ENCODE peak calls at places on chromosome 13, in nine cellular contexts. One of them, this sample, is unnamed.

GRCh38 chr13:31920301-31920818 is 111.2 kb upstream of the FRY start:
- DNase-seq in thyroid gland: no peak
- DNase-seq in uterus: no peak
- DNase-seq in adipocyte: no peak
- DNase-seq in left ventricle myocardium inferior: no peak
- DNase-seq in fibroblast of lung: no peak
- DNase-seq in BE2C: no peak
- DNase-seq in naive thymus-derived CD4-positive, alpha-beta T cell: no peak
- DNase-seq in heart right ventricle: no peak
- DNase-seq in this sample: no peak

GRCh38 chr13:91133941-91134772 is 213.3 kb upstream of the MIR17HG start:
- DNase-seq in thyroid gland: peak; percentile 50
- DNase-seq in uterus: no peak
- DNase-seq in adipocyte: peak; percentile 52
- DNase-seq in left ventricle myocardium inferior: no peak
- DNase-seq in fibroblast of lung: peak; percentile 60
- DNase-seq in BE2C: peak; percentile 55
- DNase-seq in naive thymus-derived CD4-positive, alpha-beta T cell: peak; percentile 21
- DNase-seq in heart right ventricle: no peak
- DNase-seq in this sample: peak; percentile 63

GRCh38 chr13:95677564-95678386 is 836 bp downstream of the DNAJC3 start:
- DNase-seq in thyroid gland: peak; percentile 10
- DNase-seq in uterus: no peak
- DNase-seq in adipocyte: peak; percentile 66
- DNase-seq in left ventricle myocardium inferior: no peak
- DNase-seq in fibroblast of lung: peak; percentile 39
- DNase-seq in BE2C: no peak
- DNase-seq in naive thymus-derived CD4-positive, alpha-beta T cell: peak; percentile 18
- DNase-seq in heart right ventricle: no peak
- DNase-seq in this sample: no peak

GRCh38 chr13:32314968-32315254 is 252 bp downstream of the ZAR1L start:
- DNase-seq in thyroid gland: peak; percentile 27
- DNase-seq in uterus: no peak
- DNase-seq in adipocyte: peak; percentile 64
- DNase-seq in left ventricle myocardium inferior: no peak
- DNase-seq in fibroblast of lung: peak; percentile 67
- DNase-seq in BE2C: peak; percentile 17
- DNase-seq in naive thymus-derived CD4-positive, alpha-beta T cell: peak; percentile 68
- DNase-seq in heart right ventricle: no peak
- DNase-seq in this sample: peak; percentile 64

GRCh38 chr13:95627590-95627989 is 16.9 kb downstream of the DZIP1 start:
- DNase-seq in thyroid gland: no peak
- DNase-seq in uterus: no peak
- DNase-seq in adipocyte: peak; percentile 73
- DNase-seq in left ventricle myocardium inferior: no peak
- DNase-seq in fibroblast of lung: peak; percentile 59
- DNase-seq in BE2C: no peak
- DNase-seq in naive thymus-derived CD4-positive, alpha-beta T cell: no peak
- DNase-seq in heart right ventricle: no peak
- DNase-seq in this sample: no peak

GRCh38 chr13:54733639-54734038 is 1705.0 kb downstream of the OLFM4 start:
- DNase-seq in thyroid gland: no peak
- DNase-seq in uterus: no peak
- DNase-seq in adipocyte: no peak
- DNase-seq in left ventricle myocardium inferior: no peak
- DNase-seq in fibroblast of lung: no peak
- DNase-seq in BE2C: no peak
- DNase-seq in naive thymus-derived CD4-positive, alpha-beta T cell: no peak
- DNase-seq in heart right ventricle: no peak
- DNase-seq in this sample: no peak

GRCh38 chr13:95254341-95254740 is 46.9 kb downstream of the ABCC4 start:
- DNase-seq in thyroid gland: no peak
- DNase-seq in uterus: no peak
- DNase-seq in adipocyte: peak; percentile 34
- DNase-seq in left ventricle myocardium inferior: no peak
- DNase-seq in fibroblast of lung: peak; percentile 69
- DNase-seq in BE2C: no peak
- DNase-seq in naive thymus-derived CD4-positive, alpha-beta T cell: no peak
- DNase-seq in heart right ventricle: no peak
- DNase-seq in this sample: no peak

GRCh38 chr13:100547805-100548204 is 40.8 kb downstream of the GGACT start:
- DNase-seq in thyroid gland: peak; percentile 71
- DNase-seq in uterus: no peak
- DNase-seq in adipocyte: peak; percentile 70
- DNase-seq in left ventricle myocardium inferior: no peak
- DNase-seq in fibroblast of lung: no peak
- DNase-seq in BE2C: peak; percentile 30
- DNase-seq in naive thymus-derived CD4-positive, alpha-beta T cell: no peak
- DNase-seq in heart right ventricle: no peak
- DNase-seq in this sample: peak; percentile 48

GRCh38 chr13:41614671-41615519 is 157.5 kb downstream of the RGCC start:
- DNase-seq in thyroid gland: no peak
- DNase-seq in uterus: peak; percentile 57
- DNase-seq in adipocyte: no peak
- DNase-seq in left ventricle myocardium inferior: no peak
- DNase-seq in fibroblast of lung: peak; percentile 52
- DNase-seq in BE2C: no peak
- DNase-seq in naive thymus-derived CD4-positive, alpha-beta T cell: no peak
- DNase-seq in heart right ventricle: no peak
- DNase-seq in this sample: no peak

GRCh38 chr13:20337894-20338551 is 105.9 kb upstream of the GJB6 start:
- DNase-seq in thyroid gland: no peak
- DNase-seq in uterus: no peak
- DNase-seq in adipocyte: no peak
- DNase-seq in left ventricle myocardium inferior: no peak
- DNase-seq in fibroblast of lung: no peak
- DNase-seq in BE2C: no peak
- DNase-seq in naive thymus-derived CD4-positive, alpha-beta T cell: no peak
- DNase-seq in heart right ventricle: no peak
- DNase-seq in this sample: no peak

GRCh38 chr13:70613295-70613694 is 505.0 kb upstream of the KLHL1 start:
- DNase-seq in thyroid gland: no peak
- DNase-seq in uterus: no peak
- DNase-seq in adipocyte: peak; percentile 30
- DNase-seq in left ventricle myocardium inferior: no peak
- DNase-seq in fibroblast of lung: no peak
- DNase-seq in BE2C: no peak
- DNase-seq in naive thymus-derived CD4-positive, alpha-beta T cell: no peak
- DNase-seq in heart right ventricle: no peak
- DNase-seq in this sample: no peak

GRCh38 chr13:44474122-44474910 is 100.7 kb downstream of the SERP2 start:
- DNase-seq in thyroid gland: no peak
- DNase-seq in uterus: no peak
- DNase-seq in adipocyte: peak; percentile 47
- DNase-seq in left ventricle myocardium inferior: no peak
- DNase-seq in fibroblast of lung: peak; percentile 29
- DNase-seq in BE2C: no peak
- DNase-seq in naive thymus-derived CD4-positive, alpha-beta T cell: no peak
- DNase-seq in heart right ventricle: no peak
- DNase-seq in this sample: peak; percentile 60

GRCh38 chr13:111972261-111972780 is 94.6 kb upstream of the SOX1 start:
- DNase-seq in thyroid gland: no peak
- DNase-seq in uterus: no peak
- DNase-seq in adipocyte: no peak
- DNase-seq in left ventricle myocardium inferior: no peak
- DNase-seq in fibroblast of lung: no peak
- DNase-seq in BE2C: no peak
- DNase-seq in naive thymus-derived CD4-positive, alpha-beta T cell: no peak
- DNase-seq in heart right ventricle: no peak
- DNase-seq in this sample: no peak

GRCh38 chr13:35474551-35474950 is 1.9 kb downstream of the MAB21L1 start:
- DNase-seq in thyroid gland: no peak
- DNase-seq in uterus: no peak
- DNase-seq in adipocyte: peak; percentile 32
- DNase-seq in left ventricle myocardium inferior: no peak
- DNase-seq in fibroblast of lung: no peak
- DNase-seq in BE2C: no peak
- DNase-seq in naive thymus-derived CD4-positive, alpha-beta T cell: no peak
- DNase-seq in heart right ventricle: no peak
- DNase-seq in this sample: no peak

GRCh38 chr13:40402931-40403412 is 263.5 kb downstream of the FOXO1 start:
- DNase-seq in thyroid gland: no peak
- DNase-seq in uterus: peak; percentile 52
- DNase-seq in adipocyte: peak; percentile 37
- DNase-seq in left ventricle myocardium inferior: no peak
- DNase-seq in fibroblast of lung: peak; percentile 90
- DNase-seq in BE2C: no peak
- DNase-seq in naive thymus-derived CD4-positive, alpha-beta T cell: no peak
- DNase-seq in heart right ventricle: no peak
- DNase-seq in this sample: no peak

GRCh38 chr13:23741879-23742510 is 147.2 kb downstream of the MIPEP start:
- DNase-seq in thyroid gland: no peak
- DNase-seq in uterus: no peak
- DNase-seq in adipocyte: no peak
- DNase-seq in left ventricle myocardium inferior: no peak
- DNase-seq in fibroblast of lung: no peak
- DNase-seq in BE2C: peak; percentile 44
- DNase-seq in naive thymus-derived CD4-positive, alpha-beta T cell: no peak
- DNase-seq in heart right ventricle: no peak
- DNase-seq in this sample: no peak

GRCh38 chr13:30735025-30735967 is at the start of gene ALOX5AP:
- DNase-seq in thyroid gland: no peak
- DNase-seq in uterus: no peak
- DNase-seq in adipocyte: no peak
- DNase-seq in left ventricle myocardium inferior: no peak
- DNase-seq in fibroblast of lung: no peak
- DNase-seq in BE2C: no peak
- DNase-seq in naive thymus-derived CD4-positive, alpha-beta T cell: peak; percentile 51
- DNase-seq in heart right ventricle: no peak
- DNase-seq in this sample: no peak

GRCh38 chr13:96525715-96526114 is 435.8 kb downstream of the HS6ST3 start:
- DNase-seq in thyroid gland: no peak
- DNase-seq in uterus: no peak
- DNase-seq in adipocyte: no peak
- DNase-seq in left ventricle myocardium inferior: no peak
- DNase-seq in fibroblast of lung: no peak
- DNase-seq in BE2C: no peak
- DNase-seq in naive thymus-derived CD4-positive, alpha-beta T cell: no peak
- DNase-seq in heart right ventricle: no peak
- DNase-seq in this sample: no peak

GRCh38 chr13:26956532-26957142 is 196.1 kb upstream of the GPR12 start:
- DNase-seq in thyroid gland: no peak
- DNase-seq in uterus: no peak
- DNase-seq in adipocyte: no peak
- DNase-seq in left ventricle myocardium inferior: no peak
- DNase-seq in fibroblast of lung: no peak
- DNase-seq in BE2C: no peak
- DNase-seq in naive thymus-derived CD4-positive, alpha-beta T cell: no peak
- DNase-seq in heart right ventricle: no peak
- DNase-seq in this sample: no peak

GRCh38 chr13:92838786-92839185 is 387.8 kb upstream of the GPC6 start:
- DNase-seq in thyroid gland: no peak
- DNase-seq in uterus: no peak
- DNase-seq in adipocyte: no peak
- DNase-seq in left ventricle myocardium inferior: no peak
- DNase-seq in fibroblast of lung: peak; percentile 98
- DNase-seq in BE2C: no peak
- DNase-seq in naive thymus-derived CD4-positive, alpha-beta T cell: no peak
- DNase-seq in heart right ventricle: no peak
- DNase-seq in this sample: no peak

GRCh38 chr13:77510156-77510555 is 25.4 kb upstream of the SCEL start:
- DNase-seq in thyroid gland: no peak
- DNase-seq in uterus: no peak
- DNase-seq in adipocyte: no peak
- DNase-seq in left ventricle myocardium inferior: no peak
- DNase-seq in fibroblast of lung: peak; percentile 21
- DNase-seq in BE2C: no peak
- DNase-seq in naive thymus-derived CD4-positive, alpha-beta T cell: no peak
- DNase-seq in heart right ventricle: no peak
- DNase-seq in this sample: no peak

GRCh38 chr13:50847501-50847900 is 4.0 kb upstream of the DLEU7 start:
- DNase-seq in thyroid gland: no peak
- DNase-seq in uterus: no peak
- DNase-seq in adipocyte: no peak
- DNase-seq in left ventricle myocardium inferior: no peak
- DNase-seq in fibroblast of lung: no peak
- DNase-seq in BE2C: no peak
- DNase-seq in naive thymus-derived CD4-positive, alpha-beta T cell: no peak
- DNase-seq in heart right ventricle: no peak
- DNase-seq in this sample: no peak

GRCh38 chr13:113980489-113981064 is 6.7 kb upstream of the C13orf46 start:
- DNase-seq in thyroid gland: peak; percentile 10
- DNase-seq in uterus: no peak
- DNase-seq in adipocyte: no peak
- DNase-seq in left ventricle myocardium inferior: peak; percentile 2
- DNase-seq in fibroblast of lung: no peak
- DNase-seq in BE2C: no peak
- DNase-seq in naive thymus-derived CD4-positive, alpha-beta T cell: no peak
- DNase-seq in heart right ventricle: no peak
- DNase-seq in this sample: no peak
- H3K4me1 ChIP-seq in thyroid gland: peaks cover 20% of the 10 kb centered on the region
- H3K4me1 ChIP-seq in uterus: no peaks in the 10 kb centered on the region
- H3K4me1 ChIP-seq in adipocyte: peaks cover 12% of the 10 kb centered on the region
- H3K4me1 ChIP-seq in left ventricle myocardium inferior: peaks cover 15% of the 10 kb centered on the region
- H3K4me1 ChIP-seq in fibroblast of lung: peaks cover 11% of the 10 kb centered on the region
- H3K4me1 ChIP-seq in BE2C: no peaks in the 10 kb centered on the region
- H3K4me1 ChIP-seq in naive thymus-derived CD4-positive, alpha-beta T cell: no peaks in the 10 kb centered on the region
- H3K4me1 ChIP-seq in heart right ventricle: no peaks in the 10 kb centered on the region
- H3K4me1 ChIP-seq in this sample: no peaks in the 10 kb centered on the region

GRCh38 chr13:99063178-99063577 is 85.3 kb upstream of the DOCK9 start:
- DNase-seq in thyroid gland: no peak
- DNase-seq in uterus: no peak
- DNase-seq in adipocyte: no peak
- DNase-seq in left ventricle myocardium inferior: no peak
- DNase-seq in fibroblast of lung: no peak
- DNase-seq in BE2C: no peak
- DNase-seq in naive thymus-derived CD4-positive, alpha-beta T cell: no peak
- DNase-seq in heart right ventricle: no peak
- DNase-seq in this sample: no peak
- H3K4me1 ChIP-seq in thyroid gland: peaks cover 6% of the 10 kb centered on the region
- H3K4me1 ChIP-seq in uterus: no peaks in the 10 kb centered on the region
- H3K4me1 ChIP-seq in adipocyte: peaks cover 12% of the 10 kb centered on the region
- H3K4me1 ChIP-seq in left ventricle myocardium inferior: peaks cover 63% of the 10 kb centered on the region
- H3K4me1 ChIP-seq in fibroblast of lung: peaks cover 7% of the 10 kb centered on the region
- H3K4me1 ChIP-seq in BE2C: no peaks in the 10 kb centered on the region
- H3K4me1 ChIP-seq in naive thymus-derived CD4-positive, alpha-beta T cell: peaks cover 14% of the 10 kb centered on the region
- H3K4me1 ChIP-seq in heart right ventricle: peaks cover 83% of the 10 kb centered on the region
- H3K4me1 ChIP-seq in this sample: no peaks in the 10 kb centered on the region

DNA sequence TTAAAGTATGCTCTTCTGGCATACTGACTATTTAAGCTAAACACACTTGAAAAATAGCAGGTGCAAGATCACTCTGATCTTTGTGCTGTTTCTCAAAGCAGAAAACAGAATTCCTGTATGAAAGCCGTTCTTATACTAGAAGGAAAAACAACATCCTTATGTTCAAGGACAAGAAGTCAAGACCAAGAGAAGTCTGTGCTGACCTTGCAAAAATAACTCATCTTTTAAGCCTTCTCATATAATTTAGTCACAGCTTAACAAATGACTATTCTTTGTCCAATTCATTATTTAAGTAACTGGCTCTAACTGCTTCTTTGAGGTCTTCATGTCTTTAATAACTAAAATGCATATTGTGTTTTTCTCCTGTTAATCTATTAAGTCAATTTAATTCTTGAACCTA is 2750.2 kb upstream of the PCDH20 start:
- DNase-seq in thyroid gland: no peak
- DNase-seq in uterus: no peak
- DNase-seq in adipocyte: no peak
- DNase-seq in left ventricle myocardium inferior: no peak
- DNase-seq in fibroblast of lung: no peak
- DNase-seq in BE2C: no peak
- DNase-seq in naive thymus-derived CD4-positive, alpha-beta T cell: no peak
- DNase-seq in heart right ventricle: no peak
- DNase-seq in this sample: no peak
- H3K4me1 ChIP-seq in thyroid gland: no peaks in the 10 kb centered on the region
- H3K4me1 ChIP-seq in uterus: no peaks in the 10 kb centered on the region
- H3K4me1 ChIP-seq in adipocyte: no peaks in the 10 kb centered on the region
- H3K4me1 ChIP-seq in left ventricle myocardium inferior: no peaks in the 10 kb centered on the region
- H3K4me1 ChIP-seq in fibroblast of lung: no peaks in the 10 kb centered on the region
- H3K4me1 ChIP-seq in BE2C: no peaks in the 10 kb centered on the region
- H3K4me1 ChIP-seq in naive thymus-derived CD4-positive, alpha-beta T cell: no peaks in the 10 kb centered on the region
- H3K4me1 ChIP-seq in heart right ventricle: no peaks in the 10 kb centered on the region
- H3K4me1 ChIP-seq in this sample: no peaks in the 10 kb centered on the region

GRCh38 chr13:52118095-52118494 is 10.8 kb downstream of the NEK5 start:
- DNase-seq in thyroid gland: no peak
- DNase-seq in uterus: no peak
- DNase-seq in adipocyte: no peak
- DNase-seq in left ventricle myocardium inferior: no peak
- DNase-seq in fibroblast of lung: no peak
- DNase-seq in BE2C: no peak
- DNase-seq in naive thymus-derived CD4-positive, alpha-beta T cell: no peak
- DNase-seq in heart right ventricle: no peak
- DNase-seq in this sample: no peak
- H3K4me1 ChIP-seq in thyroid gland: no peaks in the 10 kb centered on the region
- H3K4me1 ChIP-seq in uterus: no peaks in the 10 kb centered on the region
- H3K4me1 ChIP-seq in adipocyte: no peaks in the 10 kb centered on the region
- H3K4me1 ChIP-seq in left ventricle myocardium inferior: peaks cover 2% of the 10 kb centered on the region
- H3K4me1 ChIP-seq in fibroblast of lung: no peaks in the 10 kb centered on the region
- H3K4me1 ChIP-seq in BE2C: no peaks in the 10 kb centered on the region
- H3K4me1 ChIP-seq in naive thymus-derived CD4-positive, alpha-beta T cell: no peaks in the 10 kb centered on the region
- H3K4me1 ChIP-seq in heart right ventricle: peaks cover 2% of the 10 kb centered on the region
- H3K4me1 ChIP-seq in this sample: no peaks in the 10 kb centered on the region